ENCODE peak calls at places on chromosomes 5 and 9, in six cellular contexts. H is GM12891, P is HepG2, J is H1, U is K562, S is GM12878. G is an unnamed sample.

GRCh38 chr9:91681461-91682305 is 258.1 kb upstream of the NFIL3 start:
- DNase-seq in P (peak), J (peak), H (peak), U (peak), S (no peak), G (peak)

GRCh38 chr5:98121036-98121936 is 652.2 kb upstream of the RGMB start:
- DNase-seq in P (peak), U (peak), J (no peak), H (no peak), S (no peak), G (no peak)

GRCh38 chr9:71911908-71912325 is 478 bp downstream of the C9orf85 start:
- DNase-seq in U (no peak), P (no peak), J (no peak), H (peak), S (no peak), G (no peak)

GRCh38 chr5:96567188-96567587 is 95.0 kb upstream of the CAST start:
- DNase-seq in J (no peak), U (no peak), P (no peak), H (no peak), S (no peak), G (no peak)

GRCh38 chr5:133830911-133831310 is 137.5 kb downstream of the C5orf15 start:
- DNase-seq in H (no peak), P (no peak), S (no peak), U (no peak), J (no peak), G (no peak)

GRCh38 chr9:35164711-35165110 is 2.9 kb downstream of the UNC13B start:
- DNase-seq in J (no peak), H (no peak), P (no peak), U (peak), S (no peak), G (no peak)

GRCh38 chr9:78213696-78214095 is 22.2 kb upstream of the CEP78 start:
- DNase-seq in S (no peak), H (no peak), P (peak), J (no peak), U (no peak), G (no peak)

GRCh38 chr5:96080557-96080956 is 118.9 kb upstream of the ELL2 start:
- DNase-seq in J (no peak), U (peak), P (no peak), H (no peak), S (no peak), G (no peak)

GRCh38 chr9:21688108-21689102 is 114.0 kb upstream of the MTAP start:
- DNase-seq in H (no peak), U (no peak), P (no peak), S (no peak), J (no peak), G (no peak)

GRCh38 chr9:17725399-17726010 is 146.6 kb downstream of the SH3GL2 start:
- DNase-seq in H (no peak), S (no peak), J (no peak), U (no peak), P (no peak), G (no peak)

GRCh38 chr5:36935805-36936204 is 59.2 kb downstream of the NIPBL start:
- DNase-seq in H (no peak), U (no peak), P (no peak), S (no peak), J (no peak), G (no peak)

GRCh38 chr5:129698661-129699060 is 49.2 kb upstream of the MINAR2 start:
- DNase-seq in P (no peak), S (no peak), H (no peak), U (no peak), J (no peak), G (no peak)

GRCh38 chr9:114271556-114272510 is 51.1 kb upstream of the ORM1 start:
- DNase-seq in H (no peak), U (peak), P (peak), S (no peak), J (no peak), G (no peak)

GRCh38 chr5:42756630-42757601 is at the start of gene CCDC152:
- DNase-seq in S (no peak), J (no peak), H (peak), U (peak), P (no peak), G (peak)

GRCh38 chr5:41835625-41836024 is 34.6 kb downstream of the OXCT1 start:
- DNase-seq in S (no peak), U (no peak), P (no peak), H (no peak), J (no peak), G (no peak)

GRCh38 chr5:113099822-113100221 is 123.2 kb downstream of the DCP2 start:
- DNase-seq in U (no peak), S (no peak), H (no peak), P (no peak), J (no peak), G (no peak)

GRCh38 chr9:116763665-116764064 is 76.6 kb downstream of the TRIM32 start:
- DNase-seq in U (no peak), P (no peak), S (no peak), J (no peak), H (no peak), G (no peak)

GRCh38 chr9:121326130-121326838 is 43.8 kb downstream of the STOM start:
- DNase-seq in S (no peak), H (no peak), J (no peak), U (no peak), P (no peak), G (no peak)

GRCh38 chr5:113036321-113036720 is 59.7 kb downstream of the DCP2 start:
- DNase-seq in U (no peak), H (no peak), P (no peak), J (no peak), S (no peak), G (no peak)

GRCh38 chr9:130297371-130297770 is 31.8 kb downstream of the HMCN2 start:
- DNase-seq in J (no peak), S (no peak), H (no peak), U (no peak), P (no peak), G (no peak)

GRCh38 chr5:148807845-148808244 is 18.6 kb upstream of the ADRB2 start:
- DNase-seq in S (no peak), H (no peak), J (no peak), U (peak), P (no peak), G (no peak)

GRCh38 chr5:123371575-123372179 is 51.5 kb downstream of the CEP120 start:
- DNase-seq in H (no peak), S (no peak), J (peak), P (peak), U (peak), G (no peak)

GRCh38 chr9:137771580-137771979 is 106.0 kb upstream of the CACNA1B start:
- DNase-seq in H (no peak), P (no peak), J (no peak), U (no peak), S (no peak), G (no peak)

GRCh38 chr5:151905639-151906038 is 19.0 kb downstream of the GLRA1 start:
- DNase-seq in S (no peak), H (no peak), P (no peak), U (no peak), J (no peak), G (no peak)

GRCh38 chr5:150302301-150303069 is at the start of gene ARSI:
- DNase-seq in J (no peak), S (no peak), H (no peak), U (no peak), P (no peak), G (no peak)

GRCh38 chr5:171810217-171810616 is 24.6 kb downstream of the SMIM23 start:
- DNase-seq in H (no peak), S (no peak), J (no peak), U (no peak), P (no peak), G (no peak)

GRCh38 chr9:114029311-114030170 is 48.6 kb downstream of the AMBP start:
- DNase-seq in U (no peak), H (no peak), J (no peak), P (no peak), S (no peak), G (no peak)

GRCh38 chr9:19939890-19940289 is 151.1 kb upstream of the SLC24A2 start:
- DNase-seq in U (no peak), P (no peak), J (no peak), H (no peak), S (no peak), G (no peak)

GRCh38 chr5:126016256-126016655 is 407.0 kb upstream of the GRAMD2B start:
- DNase-seq in J (no peak), P (no peak), H (no peak), U (no peak), S (no peak), G (no peak)

DNA sequence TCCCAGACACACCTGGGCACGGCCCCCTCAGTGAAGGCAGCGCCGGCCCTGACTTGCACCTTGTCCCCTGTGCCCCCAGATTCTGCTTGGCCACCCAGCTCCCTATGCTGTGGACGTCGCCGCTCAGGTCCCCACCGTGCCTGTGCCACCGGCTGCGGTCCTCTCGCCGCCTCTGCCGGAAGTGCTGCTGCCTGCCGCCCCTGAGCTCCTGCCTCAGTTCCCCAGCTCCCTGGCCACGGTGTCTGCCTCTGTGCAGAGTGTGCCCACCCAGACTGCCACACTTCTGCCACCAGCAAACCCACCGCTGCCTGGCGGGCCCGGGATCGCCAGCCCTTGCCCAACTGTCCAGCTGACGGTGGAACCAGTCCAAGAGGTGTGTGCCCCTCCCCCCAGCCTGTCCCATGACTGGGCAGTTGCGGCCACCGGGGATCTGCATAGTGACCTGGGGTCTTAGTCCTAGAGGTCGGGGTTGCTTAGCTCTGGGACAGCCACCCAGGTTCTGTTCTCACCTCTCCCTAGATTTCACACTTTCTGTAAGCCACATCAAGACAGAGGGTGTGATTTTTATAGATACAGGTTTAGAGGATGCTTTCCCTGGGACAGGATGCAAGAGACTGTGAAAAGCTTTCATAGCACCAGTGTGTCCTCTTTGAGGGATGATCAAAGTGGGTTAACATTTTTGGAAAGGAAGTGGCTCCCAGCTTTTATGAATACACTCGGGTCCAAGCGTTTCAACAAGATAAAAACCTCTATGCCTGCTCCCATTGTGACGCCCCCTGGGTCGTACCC is 78.0 kb downstream of the WNK2 start:
- DNase-seq in J (no peak), U (no peak), H (peak), P (no peak), S (no peak), G (no peak)
- TF ChIP-seq TAF1 in J (no peak), U (no peak), H (no peak), P (no peak), S (no peak), G (no peak)

DNA sequence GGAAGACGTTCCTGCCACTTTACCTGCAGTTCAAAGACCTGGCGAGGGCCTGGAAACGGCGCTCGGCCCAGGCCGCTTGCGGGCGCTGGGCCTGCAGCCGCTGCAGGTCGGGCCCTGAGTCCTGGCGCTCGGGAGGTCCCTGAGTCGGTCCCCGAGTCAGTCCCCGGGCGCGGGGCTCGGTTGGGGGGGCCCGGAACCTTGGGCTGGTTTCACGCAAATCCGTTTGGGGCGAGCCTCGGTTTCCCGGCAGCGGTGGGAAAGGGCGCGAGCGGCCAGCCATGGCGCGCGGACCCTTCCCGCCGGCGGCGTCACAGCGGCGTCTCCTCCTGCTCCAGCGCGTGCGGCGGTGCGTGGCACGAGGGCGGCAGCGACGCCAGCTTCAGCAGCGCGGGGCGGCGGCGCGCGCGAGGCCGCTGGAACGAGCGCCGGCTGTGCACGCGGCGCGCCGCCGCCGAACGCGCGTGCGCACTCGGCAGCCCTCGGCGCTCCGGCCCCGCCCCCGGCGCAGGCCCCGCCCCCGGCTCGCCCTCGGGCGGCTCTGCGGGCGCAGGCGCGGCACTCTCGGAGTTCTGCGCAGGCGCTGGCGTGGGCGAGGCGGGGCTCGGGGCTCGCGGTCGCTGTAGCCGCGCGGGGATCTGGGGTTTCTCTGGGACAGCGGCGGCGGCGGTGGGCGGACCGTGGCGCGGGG is 29.8 kb downstream of the EXOC3 start:
- DNase-seq in J (no peak), U (peak), P (peak), S (no peak), H (peak), G (peak)
- TF ChIP-seq POLR2A in J (no peak), U (peak), P (no peak), S (peak), H (peak), G (peak)

DNA sequence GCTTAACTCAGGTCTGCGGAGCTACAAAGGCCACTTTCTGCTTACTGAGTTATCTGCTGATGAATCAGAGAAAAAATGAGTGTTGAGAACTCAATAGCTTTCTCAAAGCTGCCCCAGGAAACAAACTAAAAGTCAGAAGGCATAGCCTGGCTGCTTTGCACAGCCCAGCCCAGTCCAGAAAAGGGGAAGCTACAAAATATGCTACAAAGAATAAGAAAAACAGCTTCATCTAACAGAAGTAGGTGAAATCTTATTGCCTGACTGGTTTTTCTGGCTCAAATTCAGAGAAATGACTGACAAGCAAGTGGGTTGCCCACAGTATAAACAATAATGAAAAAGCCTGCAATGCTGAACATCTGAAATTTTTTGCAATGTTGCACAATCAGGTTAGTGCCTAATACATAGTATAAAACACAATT is 156.2 kb downstream of the PPP2R2B start:
- DNase-seq in U (no peak), J (no peak), S (no peak), H (no peak), P (no peak), G (no peak)
- TF ChIP-seq TAF1 in U (no peak), J (no peak), S (no peak), H (no peak), P (no peak), G (no peak)

DNA sequence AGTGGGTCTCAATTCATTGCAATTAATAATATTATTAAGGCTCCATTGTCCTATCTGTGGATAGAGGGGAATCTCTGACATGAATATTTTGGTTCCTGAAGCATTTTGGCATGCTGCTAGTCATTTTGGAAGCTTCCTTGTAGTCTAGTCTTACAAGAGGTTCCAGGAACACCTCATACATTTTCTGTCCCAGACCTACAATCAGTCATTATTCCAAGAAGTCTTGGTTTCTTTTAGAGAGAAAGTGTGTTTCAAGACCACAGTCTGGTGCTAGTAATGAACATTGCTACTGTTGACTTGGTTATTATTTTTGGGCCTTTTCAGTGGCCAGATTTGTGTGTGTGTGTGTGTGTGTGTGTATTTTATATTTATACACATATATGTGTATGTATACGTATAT is 98.9 kb downstream of the ERCC6L2 start:
- DNase-seq in S (no peak), J (no peak), P (no peak), H (no peak), U (no peak), G (no peak)
- TF ChIP-seq POLR2A in S (no peak), J (no peak), P (no peak), H (no peak), U (no peak), G (no peak)

G was measured in GM12892.